ENCODE peak calls at places on chromosomes 13 and 19, in six cellular contexts. Q is H1, G is heart right ventricle, H is fibroblast of lung, S is MM.1S, U is AG09309. O is an unnamed sample.

GRCh38 chr19:18676692-18677091 is 6.8 kb upstream of the CRTC1 start:
- DNase-seq in U (no peak), G (no peak), H (no peak), S (no peak), Q (no peak), O (no peak)

GRCh38 chr13:33577037-33577436 is 240.9 kb upstream of the RFC3 start:
- DNase-seq in Q (no peak), H (peak), U (no peak), S (no peak), G (no peak), O (peak)

GRCh38 chr19:48806818-48807589 is 3.8 kb downstream of the BCAT2 start:
- DNase-seq in S (no peak), U (no peak), H (peak), G (no peak), Q (peak), O (no peak)

GRCh38 chr13:106527806-106528205 is 7.7 kb downstream of the EFNB2 start:
- DNase-seq in U (no peak), H (no peak), G (no peak), Q (no peak), S (no peak), O (no peak)

GRCh38 chr19:54248016-54248601 is 5.5 kb upstream of the LILRA6 start:
- DNase-seq in U (no peak), G (peak), Q (no peak), S (peak), H (no peak), O (no peak)

GRCh38 chr13:39946769-39947168 is 291.3 kb downstream of the COG6 start:
- DNase-seq in H (no peak), S (no peak), Q (no peak), G (no peak), U (no peak), O (no peak)

GRCh38 chr13:91719033-91719432 is 320.6 kb downstream of the GPC5 start:
- DNase-seq in Q (no peak), S (no peak), G (no peak), H (peak), U (no peak), O (peak)

GRCh38 chr19:41479757-41480191 is 36.8 kb downstream of the ERICH4 start:
- DNase-seq in G (peak), S (no peak), U (no peak), Q (no peak), H (no peak), O (no peak)

GRCh38 chr19:18772620-18773587 is 18.2 kb downstream of the COMP start:
- DNase-seq in Q (no peak), S (no peak), U (no peak), H (no peak), G (no peak), O (no peak)

GRCh38 chr13:23987331-23987730 is 90.0 kb upstream of the C1QTNF9B start:
- DNase-seq in G (no peak), H (peak), U (no peak), S (no peak), Q (no peak), O (no peak)

GRCh38 chr13:83825676-83826075 is 56.6 kb downstream of the SLITRK1 start:
- DNase-seq in G (no peak), H (peak), U (no peak), Q (no peak), S (no peak), O (no peak)

GRCh38 chr13:113179374-113180230 is 21.2 kb downstream of the PROZ start:
- DNase-seq in H (peak), G (no peak), Q (no peak), U (no peak), S (no peak), O (no peak)

GRCh38 chr19:3760871-3761361 is 576 bp downstream of the APBA3 start:
- DNase-seq in Q (no peak), G (peak), H (peak), U (no peak), S (peak), O (no peak)

GRCh38 chr13:24149306-24150032 is 11.1 kb upstream of the SPATA13 start:
- DNase-seq in U (no peak), G (no peak), H (peak), S (no peak), Q (no peak), O (no peak)

GRCh38 chr13:97434417-97435296 is 688 bp downstream of the RAP2A start:
- DNase-seq in Q (peak), S (peak), G (peak), H (peak), U (no peak), O (no peak)

GRCh38 chr13:28022848-28023518 is 34.5 kb upstream of the URAD start:
- DNase-seq in U (no peak), S (no peak), G (no peak), H (peak), Q (peak), O (peak)

GRCh38 chr13:23512762-23513395 is 57.3 kb upstream of the TNFRSF19 start:
- DNase-seq in Q (no peak), G (no peak), U (no peak), S (no peak), H (no peak), O (no peak)

GRCh38 chr13:110131424-110131823 is 175.5 kb downstream of the COL4A1 start:
- DNase-seq in H (no peak), G (no peak), S (no peak), Q (no peak), U (no peak), O (no peak)

GRCh38 chr19:44657211-44657921 is 13.7 kb downstream of the PVR start:
- DNase-seq in H (peak), S (peak), Q (peak), U (no peak), G (peak), O (no peak)

GRCh38 chr19:4575978-4576933 is 16.8 kb upstream of the SEMA6B start:
- DNase-seq in Q (peak), G (peak), U (no peak), S (peak), H (peak), O (no peak)

GRCh38 chr13:43303040-43303729 is 279.8 kb downstream of the DNAJC15 start:
- DNase-seq in U (no peak), S (peak), H (peak), Q (peak), G (peak), O (peak)

GRCh38 chr19:58305065-58305931 is at the start of gene ERVK3-1:
- DNase-seq in G (peak), Q (peak), H (peak), U (peak), S (peak), O (peak)

GRCh38 chr13:51793570-51794273 is 10.2 kb downstream of the DHRS12 start:
- DNase-seq in H (peak), U (no peak), Q (no peak), G (no peak), S (no peak), O (peak)

GRCh38 chr13:51435002-51435578 is 17.7 kb downstream of the INTS6 start:
- DNase-seq in G (no peak), U (no peak), Q (no peak), H (no peak), S (no peak), O (no peak)

GRCh38 chr13:63048648-63049047 is 1633.0 kb upstream of the PCDH20 start:
- DNase-seq in H (no peak), U (no peak), Q (no peak), S (no peak), G (no peak), O (no peak)
- TF ChIP-seq CTCF in H (no peak), U (no peak), Q (no peak), S (no peak), G (no peak), O (peak)

DNA sequence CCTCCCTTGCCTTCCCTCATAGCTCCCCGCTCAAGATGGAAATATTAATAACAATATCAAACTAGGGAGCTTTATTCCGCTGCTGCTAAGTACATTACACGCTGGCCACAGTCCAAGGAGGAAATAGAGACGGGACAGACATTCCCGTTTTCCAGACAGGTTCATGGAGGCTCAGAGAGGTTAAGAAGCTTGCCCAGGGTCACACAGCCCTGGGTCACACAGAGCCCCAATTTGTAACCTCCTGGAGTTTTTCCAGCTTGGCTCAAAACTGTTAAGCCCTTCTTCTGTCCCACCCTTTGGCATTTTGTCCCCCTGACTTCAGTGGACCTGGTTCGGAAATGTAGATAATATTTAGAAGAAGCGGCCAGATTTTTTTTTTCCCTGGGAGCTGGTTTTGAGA is 2.0 kb downstream of the BICRA start:
- DNase-seq in U (no peak), S (no peak), G (no peak), Q (no peak), H (no peak), O (no peak)
- H3K4me3 ChIP-seq in U (peak), S (no peak), G (peak), Q (no peak), H (no peak), O (peak)

GRCh38 chr13:98525452-98525851 is 51.5 kb downstream of the STK24 start:
- DNase-seq in Q (no peak), U (no peak), G (no peak), H (no peak), S (no peak), O (no peak)

GRCh38 chr13:98524793-98525192 is 52.1 kb downstream of the STK24 start:
- DNase-seq in U (no peak), G (no peak), S (no peak), H (no peak), Q (no peak), O (no peak)

GRCh38 chr13:98524391-98524790 is 52.5 kb downstream of the STK24 start:
- DNase-seq in S (no peak), Q (no peak), H (no peak), U (no peak), G (no peak), O (no peak)

GRCh38 chr13:98521876-98522275 is 55.0 kb downstream of the STK24 start:
- DNase-seq in G (no peak), Q (no peak), H (no peak), S (no peak), U (no peak), O (no peak)

DNA sequence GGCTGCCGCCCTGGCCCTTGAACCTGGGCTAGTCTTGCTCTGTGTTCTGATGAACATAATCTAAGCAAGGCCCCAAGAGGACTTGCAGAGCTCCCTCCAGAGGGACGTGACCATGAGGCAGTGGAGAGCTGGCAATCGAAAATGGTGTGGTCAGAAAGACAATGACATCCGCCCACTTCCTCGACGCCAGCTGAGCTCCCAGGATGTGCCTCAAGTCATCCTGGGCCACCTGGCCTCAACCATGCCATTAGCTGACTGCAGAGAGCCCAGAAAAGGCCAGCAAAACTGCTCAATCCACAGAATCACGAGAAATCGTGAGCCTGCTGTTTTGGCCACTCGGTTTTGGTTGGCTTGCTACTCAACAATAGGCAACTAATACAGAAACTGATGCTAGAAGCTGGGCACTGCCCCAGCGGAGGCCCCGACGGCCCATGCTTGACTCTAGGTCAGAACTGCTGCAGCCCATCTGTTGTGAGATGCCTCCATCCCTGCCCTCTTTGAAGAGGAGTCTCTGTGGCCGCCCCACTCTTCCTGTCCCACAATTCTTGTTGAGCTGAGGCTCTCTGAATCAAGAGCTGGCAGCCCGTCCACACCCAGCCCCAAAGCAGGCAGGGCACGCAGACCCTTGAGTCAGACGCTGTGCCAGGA is 53.3 kb downstream of the STK24 start:
- DNase-seq in S (no peak), U (no peak), Q (no peak), G (no peak), H (no peak), O (no peak)
- TF ChIP-seq CTCF in S (no peak), U (no peak), Q (no peak), G (no peak), H (no peak), O (no peak)

GRCh38 chr19:55452381-55453325 is 8.8 kb downstream of the ISOC2 start:
- DNase-seq in S (no peak), H (peak), U (no peak), Q (peak), G (peak), O (no peak)

GRCh38 chr19:55447421-55448174 is 4.5 kb upstream of the SHISA7 start:
- DNase-seq in U (no peak), G (no peak), H (no peak), Q (no peak), S (no peak), O (no peak)

GRCh38 chr19:55451163-55451521 is 8.0 kb upstream of the SHISA7 start:
- DNase-seq in G (no peak), S (no peak), Q (no peak), H (no peak), U (no peak), O (no peak)

GRCh38 chr19:55451522-55452380 is 8.7 kb upstream of the SHISA7 start:
- DNase-seq in U (no peak), Q (peak), G (no peak), S (no peak), H (no peak), O (no peak)

GRCh38 chr19:55449469-55449868 is 6.4 kb upstream of the SHISA7 start:
- DNase-seq in Q (no peak), S (no peak), U (no peak), H (no peak), G (no peak), O (no peak)
- H3K4me3 ChIP-seq in Q (no peak), S (no peak), U (no peak), H (no peak), G (no peak), O (no peak)

GRCh38 chr13:49253310-49253709 is 5.6 kb downstream of the CDADC1 start:
- DNase-seq in H (no peak), S (no peak), Q (no peak), U (no peak), G (no peak), O (no peak)
- TF ChIP-seq CTCF in H (no peak), S (no peak), Q (no peak), U (no peak), G (no peak), O (no peak)

GRCh38 chr19:51948979-51949378 is 21.7 kb downstream of the ZNF613 start:
- DNase-seq in G (peak), U (no peak), S (no peak), Q (no peak), H (peak), O (no peak)
- H3K4me3 ChIP-seq in G (peak), U (peak), S (no peak), Q (no peak), H (peak), O (peak)

DNA sequence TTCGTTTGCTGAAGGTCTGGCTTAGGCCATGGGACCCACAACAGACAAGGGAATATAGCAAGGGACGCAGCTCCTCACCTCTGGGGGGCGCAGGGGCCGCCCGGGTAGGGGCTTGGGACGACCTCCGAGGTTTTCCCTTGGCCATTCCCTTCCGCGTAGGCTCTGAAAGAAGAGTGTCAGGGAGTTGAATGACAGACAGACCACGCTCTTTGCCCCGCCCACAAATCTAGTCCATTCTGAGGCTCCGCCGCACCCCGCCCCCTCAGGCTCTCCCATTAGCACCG is 11.4 kb upstream of the ZNF414 start:
- DNase-seq in S (no peak), H (no peak), Q (peak), G (no peak), U (no peak), O (no peak)
- TF ChIP-seq CTCF in S (peak), H (peak), Q (peak), G (peak), U (peak), O (peak)